ENCODE peak calls at places on chromosomes 12 and 14, in six cellular contexts. One of them, this sample, is unnamed.

GRCh38 chr12:111271674-111272418 is 97.0 kb downstream of the PHETA1 start:
- DNase-seq in activated CD4-positive, alpha-beta T cell treated with anti-CD3 and anti-CD28 coated beads, Interleukin-2, amount 50 U/mL, for 4 hours: no peak
- DNase-seq in fibroblast of pulmonary artery: no peak
- DNase-seq in H54: no peak
- DNase-seq in smooth muscle cell of the brain vasculature: no peak
- DNase-seq in DMS79: no peak
- DNase-seq in this sample: peak

GRCh38 chr12:28568083-28568482 is 377.8 kb downstream of the CCDC91 start:
- DNase-seq in activated CD4-positive, alpha-beta T cell treated with anti-CD3 and anti-CD28 coated beads, Interleukin-2, amount 50 U/mL, for 4 hours: no peak
- DNase-seq in fibroblast of pulmonary artery: peak
- DNase-seq in H54: peak
- DNase-seq in smooth muscle cell of the brain vasculature: no peak
- DNase-seq in DMS79: no peak
- DNase-seq in this sample: no peak

GRCh38 chr12:50747817-50748216 is 16.1 kb upstream of the ATF1 start:
- DNase-seq in activated CD4-positive, alpha-beta T cell treated with anti-CD3 and anti-CD28 coated beads, Interleukin-2, amount 50 U/mL, for 4 hours: no peak
- DNase-seq in fibroblast of pulmonary artery: no peak
- DNase-seq in H54: no peak
- DNase-seq in smooth muscle cell of the brain vasculature: no peak
- DNase-seq in DMS79: no peak
- DNase-seq in this sample: no peak

GRCh38 chr12:109715310-109716091 is 1.9 kb downstream of the FAM222A start:
- DNase-seq in activated CD4-positive, alpha-beta T cell treated with anti-CD3 and anti-CD28 coated beads, Interleukin-2, amount 50 U/mL, for 4 hours: no peak
- DNase-seq in fibroblast of pulmonary artery: no peak
- DNase-seq in H54: no peak
- DNase-seq in smooth muscle cell of the brain vasculature: no peak
- DNase-seq in DMS79: no peak
- DNase-seq in this sample: no peak

GRCh38 chr14:20400965-20401593 is 12.2 kb downstream of the TEP1 start:
- DNase-seq in activated CD4-positive, alpha-beta T cell treated with anti-CD3 and anti-CD28 coated beads, Interleukin-2, amount 50 U/mL, for 4 hours: no peak
- DNase-seq in fibroblast of pulmonary artery: no peak
- DNase-seq in H54: no peak
- DNase-seq in smooth muscle cell of the brain vasculature: no peak
- DNase-seq in DMS79: no peak
- DNase-seq in this sample: peak

GRCh38 chr14:99554757-99555531 is 49.1 kb downstream of the CCDC85C start:
- DNase-seq in activated CD4-positive, alpha-beta T cell treated with anti-CD3 and anti-CD28 coated beads, Interleukin-2, amount 50 U/mL, for 4 hours: no peak
- DNase-seq in fibroblast of pulmonary artery: no peak
- DNase-seq in H54: no peak
- DNase-seq in smooth muscle cell of the brain vasculature: no peak
- DNase-seq in DMS79: no peak
- DNase-seq in this sample: no peak

GRCh38 chr12:126139355-126139754 is 1074.1 kb downstream of the AACS start:
- DNase-seq in activated CD4-positive, alpha-beta T cell treated with anti-CD3 and anti-CD28 coated beads, Interleukin-2, amount 50 U/mL, for 4 hours: no peak
- DNase-seq in fibroblast of pulmonary artery: no peak
- DNase-seq in H54: no peak
- DNase-seq in smooth muscle cell of the brain vasculature: no peak
- DNase-seq in DMS79: no peak
- DNase-seq in this sample: no peak

GRCh38 chr14:91570021-91570420 is 59.9 kb upstream of the PPP4R3A start:
- DNase-seq in activated CD4-positive, alpha-beta T cell treated with anti-CD3 and anti-CD28 coated beads, Interleukin-2, amount 50 U/mL, for 4 hours: no peak
- DNase-seq in fibroblast of pulmonary artery: no peak
- DNase-seq in H54: no peak
- DNase-seq in smooth muscle cell of the brain vasculature: no peak
- DNase-seq in DMS79: no peak
- DNase-seq in this sample: no peak

GRCh38 chr12:131118366-131118765 is 164.7 kb downstream of the ADGRD1 start:
- DNase-seq in activated CD4-positive, alpha-beta T cell treated with anti-CD3 and anti-CD28 coated beads, Interleukin-2, amount 50 U/mL, for 4 hours: no peak
- DNase-seq in fibroblast of pulmonary artery: no peak
- DNase-seq in H54: no peak
- DNase-seq in smooth muscle cell of the brain vasculature: no peak
- DNase-seq in DMS79: no peak
- DNase-seq in this sample: no peak

GRCh38 chr14:67240978-67241415 is 238 bp upstream of the PALS1 start:
- DNase-seq in activated CD4-positive, alpha-beta T cell treated with anti-CD3 and anti-CD28 coated beads, Interleukin-2, amount 50 U/mL, for 4 hours: peak
- DNase-seq in fibroblast of pulmonary artery: peak
- DNase-seq in H54: peak
- DNase-seq in smooth muscle cell of the brain vasculature: peak
- DNase-seq in DMS79: peak
- DNase-seq in this sample: peak

GRCh38 chr14:68458840-68459469 is 333.9 kb downstream of the ZFP36L1 start:
- DNase-seq in activated CD4-positive, alpha-beta T cell treated with anti-CD3 and anti-CD28 coated beads, Interleukin-2, amount 50 U/mL, for 4 hours: no peak
- DNase-seq in fibroblast of pulmonary artery: peak
- DNase-seq in H54: peak
- DNase-seq in smooth muscle cell of the brain vasculature: peak
- DNase-seq in DMS79: peak
- DNase-seq in this sample: no peak

GRCh38 chr12:26823391-26823790 is 9.6 kb downstream of the ITPR2 start:
- DNase-seq in activated CD4-positive, alpha-beta T cell treated with anti-CD3 and anti-CD28 coated beads, Interleukin-2, amount 50 U/mL, for 4 hours: no peak
- DNase-seq in fibroblast of pulmonary artery: peak
- DNase-seq in H54: no peak
- DNase-seq in smooth muscle cell of the brain vasculature: no peak
- DNase-seq in DMS79: no peak
- DNase-seq in this sample: no peak

GRCh38 chr12:57119694-57120093 is 8.5 kb upstream of the STAT6 start:
- DNase-seq in activated CD4-positive, alpha-beta T cell treated with anti-CD3 and anti-CD28 coated beads, Interleukin-2, amount 50 U/mL, for 4 hours: no peak
- DNase-seq in fibroblast of pulmonary artery: no peak
- DNase-seq in H54: no peak
- DNase-seq in smooth muscle cell of the brain vasculature: no peak
- DNase-seq in DMS79: no peak
- DNase-seq in this sample: no peak

GRCh38 chr12:27158322-27158721 is 75.9 kb upstream of the C12orf71 start:
- DNase-seq in activated CD4-positive, alpha-beta T cell treated with anti-CD3 and anti-CD28 coated beads, Interleukin-2, amount 50 U/mL, for 4 hours: no peak
- DNase-seq in fibroblast of pulmonary artery: no peak
- DNase-seq in H54: no peak
- DNase-seq in smooth muscle cell of the brain vasculature: no peak
- DNase-seq in DMS79: no peak
- DNase-seq in this sample: no peak

GRCh38 chr14:68719634-68720384 is 73.1 kb downstream of the ZFP36L1 start:
- DNase-seq in activated CD4-positive, alpha-beta T cell treated with anti-CD3 and anti-CD28 coated beads, Interleukin-2, amount 50 U/mL, for 4 hours: no peak
- DNase-seq in fibroblast of pulmonary artery: no peak
- DNase-seq in H54: no peak
- DNase-seq in smooth muscle cell of the brain vasculature: no peak
- DNase-seq in DMS79: no peak
- DNase-seq in this sample: no peak

GRCh38 chr12:54282949-54283593 is 2.5 kb downstream of the HNRNPA1 start:
- DNase-seq in activated CD4-positive, alpha-beta T cell treated with anti-CD3 and anti-CD28 coated beads, Interleukin-2, amount 50 U/mL, for 4 hours: no peak
- DNase-seq in fibroblast of pulmonary artery: no peak
- DNase-seq in H54: no peak
- DNase-seq in smooth muscle cell of the brain vasculature: no peak
- DNase-seq in DMS79: no peak
- DNase-seq in this sample: no peak

GRCh38 chr12:45464699-45465098 is 248.8 kb downstream of the ANO6 start:
- DNase-seq in activated CD4-positive, alpha-beta T cell treated with anti-CD3 and anti-CD28 coated beads, Interleukin-2, amount 50 U/mL, for 4 hours: no peak
- DNase-seq in fibroblast of pulmonary artery: peak
- DNase-seq in H54: no peak
- DNase-seq in smooth muscle cell of the brain vasculature: no peak
- DNase-seq in DMS79: no peak
- DNase-seq in this sample: peak